ENCODE peak calls at places on chromosomes 13 and 19, in eight cellular contexts. O is tibial nerve, Y is adrenal gland, F is transverse colon, H is stomach, Z is body of pancreas, I is prostate gland, S is uterus. N is an unnamed sample.
A peak's percentile ranks its signal among the peaks of the same experiment; 100 is the strongest.

GRCh38 chr13:44437356-44438233 is 64.0 kb downstream of the SERP2 start:
- DNase-seq in O (no peak), Y (no peak), F (no peak), H (no peak), Z (no peak), I (no peak), S (no peak), N (no peak)

GRCh38 chr19:43720936-43721335 is 5.1 kb downstream of the IRGC start:
- DNase-seq in O (no peak), Y (no peak), F (no peak), H (no peak), Z (no peak), I (no peak), S (no peak), N (no peak)

GRCh38 chr13:98484289-98485219 is 92.4 kb downstream of the STK24 start:
- DNase-seq in O (peak; percentile 50), Y (peak; percentile 91), F (peak; percentile 90), H (peak; percentile 85), Z (peak; percentile 93), I (peak; percentile 89), S (peak; percentile 77), N (peak; percentile 91)

GRCh38 chr13:76019421-76020044 is 383.4 kb downstream of the LMO7 start:
- DNase-seq in O (no peak), Y (peak; percentile 20), F (no peak), H (no peak), Z (no peak), I (no peak), S (no peak), N (no peak)

GRCh38 chr13:48222358-48223015 is 10.5 kb upstream of the ITM2B start:
- DNase-seq in O (peak; percentile 65), Y (peak; percentile 36), F (peak; percentile 19), H (no peak), Z (no peak), I (no peak), S (peak; percentile 62), N (no peak)

GRCh38 chr19:9939301-9939913 is 3.1 kb upstream of the OLFM2 start:
- DNase-seq in O (no peak), Y (no peak), F (no peak), H (no peak), Z (no peak), I (no peak), S (no peak), N (no peak)

GRCh38 chr19:7272856-7273578 is 21.2 kb downstream of the INSR start:
- DNase-seq in O (no peak), Y (no peak), F (no peak), H (no peak), Z (no peak), I (no peak), S (no peak), N (no peak)

GRCh38 chr13:25493930-25494707 is 122.3 kb downstream of the ATP8A2 start:
- DNase-seq in O (no peak), Y (no peak), F (no peak), H (no peak), Z (no peak), I (no peak), S (no peak), N (no peak)

GRCh38 chr13:94178625-94179244 is 300.7 kb downstream of the DCT start:
- DNase-seq in O (no peak), Y (no peak), F (no peak), H (no peak), Z (no peak), I (peak; percentile 39), S (no peak), N (no peak)

GRCh38 chr19:16714702-16715294 is 4.8 kb upstream of the NWD1 start:
- DNase-seq in O (peak; percentile 54), Y (peak; percentile 51), F (peak; percentile 72), H (peak; percentile 64), Z (peak; percentile 49), I (peak; percentile 46), S (no peak), N (no peak)

GRCh38 chr19:31214086-31214485 is 135.2 kb downstream of the TSHZ3 start:
- DNase-seq in O (peak; percentile 27), Y (peak; percentile 63), F (peak; percentile 69), H (peak; percentile 63), Z (peak; percentile 40), I (peak; percentile 38), S (peak; percentile 49), N (peak; percentile 85)

GRCh38 chr19:10707440-10707839 is 6.2 kb downstream of the QTRT1 start:
- DNase-seq in O (no peak), Y (no peak), F (no peak), H (no peak), Z (no peak), I (no peak), S (no peak), N (no peak)

GRCh38 chr19:16073481-16073880 is 2.8 kb upstream of the TPM4 start:
- DNase-seq in O (no peak), Y (no peak), F (peak; percentile 12), H (no peak), Z (no peak), I (no peak), S (no peak), N (no peak)

GRCh38 chr19:10780368-10780767 is 55.6 kb downstream of the TMED1 start:
- DNase-seq in O (peak; percentile 64), Y (peak; percentile 63), F (peak; percentile 42), H (no peak), Z (peak; percentile 40), I (no peak), S (peak; percentile 58), N (peak; percentile 63)

GRCh38 chr19:676343-677105 is at the start of gene FSTL3:
- DNase-seq in O (no peak), Y (peak; percentile 54), F (no peak), H (no peak), Z (no peak), I (no peak), S (peak; percentile 34), N (no peak)

GRCh38 chr19:41366089-41366488 is 2.1 kb upstream of the B9D2 start:
- DNase-seq in O (no peak), Y (no peak), F (no peak), H (no peak), Z (no peak), I (no peak), S (no peak), N (no peak)

GRCh38 chr19:10290876-10291553 is 1.3 kb downstream of the ICAM5 start:
- DNase-seq in O (no peak), Y (peak; percentile 45), F (peak; percentile 76), H (peak; percentile 48), Z (peak; percentile 47), I (no peak), S (peak; percentile 36), N (peak; percentile 94)

GRCh38 chr19:13135068-13136062 is 14.8 kb downstream of the STX10 start:
- DNase-seq in O (no peak), Y (no peak), F (no peak), H (no peak), Z (no peak), I (no peak), S (no peak), N (no peak)

GRCh38 chr19:51108805-51109146 is 567 bp upstream of the CTU1 start:
- DNase-seq in O (no peak), Y (no peak), F (no peak), H (no peak), Z (no peak), I (no peak), S (no peak), N (no peak)

GRCh38 chr19:46659151-46660007 is 1.6 kb downstream of the DACT3 start:
- DNase-seq in O (peak; percentile 33), Y (no peak), F (peak; percentile 31), H (no peak), Z (peak; percentile 10), I (no peak), S (peak; percentile 67), N (no peak)

GRCh38 chr13:99439850-99440604 is 61.2 kb upstream of the TM9SF2 start:
- DNase-seq in O (no peak), Y (no peak), F (no peak), H (no peak), Z (no peak), I (no peak), S (no peak), N (no peak)

DNA sequence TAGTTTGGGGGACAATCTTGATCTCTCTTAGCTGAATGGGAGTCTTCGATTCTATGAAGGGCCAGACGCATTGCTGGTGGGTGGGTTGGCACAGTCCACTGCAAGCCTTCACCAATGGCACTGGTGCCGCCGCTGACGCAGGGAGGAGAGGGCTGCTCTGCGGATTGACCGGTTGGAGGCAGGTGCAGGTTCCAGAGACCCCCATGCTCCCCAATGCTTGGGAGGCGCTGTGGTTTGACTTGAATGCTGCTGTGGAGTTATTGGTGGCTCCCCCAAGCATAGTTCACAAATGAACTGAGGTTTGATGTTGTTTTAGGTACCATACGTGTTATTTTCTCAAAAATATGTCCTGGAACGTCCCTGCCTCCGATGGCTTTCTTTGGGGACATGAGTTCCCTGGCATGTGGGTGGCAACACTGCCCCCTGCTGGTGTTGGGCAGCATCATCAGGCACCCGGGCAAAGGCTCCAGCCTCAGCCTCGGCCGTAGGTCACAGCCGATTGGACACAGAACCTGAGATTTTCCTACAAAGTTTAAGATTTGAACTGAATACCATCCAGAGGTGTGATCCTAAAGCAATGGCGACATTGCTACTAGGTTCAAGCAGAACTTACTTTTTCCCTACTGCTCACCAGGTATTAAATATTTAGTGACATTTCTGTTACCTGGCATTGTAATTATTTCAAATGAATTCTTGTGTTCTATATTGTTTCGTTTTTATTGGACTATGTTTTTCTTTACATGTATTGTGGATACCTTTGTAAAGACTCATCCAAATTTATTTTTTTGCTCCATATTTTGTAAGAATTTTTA is 95.5 kb downstream of the ANKRD10 start:
- DNase-seq in O (peak; percentile 81), Y (peak; percentile 87), F (peak; percentile 84), H (peak; percentile 84), Z (peak; percentile 81), I (peak; percentile 67), S (peak; percentile 72), N (peak; percentile 95)
- H3K4me3 ChIP-seq in O (no peak overlapping the region), Y (no peak overlapping the region), F (no peak overlapping the region), H (no peak overlapping the region), Z (no peak overlapping the region), I (no peak overlapping the region), S (no peak overlapping the region), N (no peak overlapping the region)

GRCh38 chr19:18995804-18996241 is 37.5 kb downstream of the SUGP2 start:
- DNase-seq in O (no peak), Y (peak; percentile 63), F (peak; percentile 17), H (peak; percentile 35), Z (peak; percentile 60), I (peak; percentile 30), S (no peak), N (no peak)
- TF ChIP-seq CTCF in O (peak; percentile 10), Y (peak; percentile 27), F (no peak), H (no peak), Z (no peak), I (peak; percentile 56), S (no peak), N (no peak)

GRCh38 chr19:5680437-5681368 is at the start of the genes HSD11B1L and MICOS13:
- DNase-seq in O (peak; percentile 99), Y (peak; percentile 99), F (peak; percentile 99), H (peak; percentile 98), Z (peak; percentile 99), I (peak; percentile 99), S (peak; percentile 99), N (peak; percentile 99)
- TF ChIP-seq POLR2A in O (no peak), Y (peak; percentile 50), F (peak; percentile 43), H (no peak), Z (no peak), I (peak; percentile 55), S (peak; percentile 34), N (no peak)

DNA sequence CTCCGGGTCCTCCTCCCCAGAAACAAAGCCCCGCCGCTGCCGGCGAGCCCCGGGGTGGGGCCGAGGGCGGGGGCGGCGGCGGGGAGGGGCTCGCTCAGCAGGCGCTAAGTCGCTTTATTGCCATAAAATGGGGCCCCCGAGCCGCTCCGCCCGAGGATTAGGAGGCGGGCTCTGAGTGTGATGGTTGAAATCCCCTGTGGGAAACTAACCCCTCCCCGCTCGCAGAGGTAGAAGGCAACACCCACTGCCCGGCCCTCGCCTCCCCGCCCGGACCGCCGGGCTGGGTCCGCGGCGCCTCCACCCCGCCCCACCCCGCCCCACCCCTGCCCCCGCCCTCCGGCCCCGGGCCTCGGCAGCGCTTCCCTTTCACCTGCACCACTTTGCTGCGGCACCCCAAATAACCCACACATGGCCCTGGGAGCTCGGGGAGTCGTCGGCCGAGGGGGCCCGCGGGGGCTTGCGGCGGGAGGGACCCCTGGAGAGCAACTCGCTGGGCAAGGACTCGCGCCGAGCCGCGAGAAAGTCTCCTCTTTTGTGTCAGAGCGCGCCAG is at the start of gene KLF12:
- DNase-seq in O (peak; percentile 76), Y (peak; percentile 78), F (peak; percentile 92), H (peak; percentile 83), Z (peak; percentile 73), I (peak; percentile 72), S (peak; percentile 89), N (peak; percentile 95)
- H3K4me3 ChIP-seq in O (peak within 1 kb of the TSS; percentile 62), Y (peak within 1 kb of the TSS; percentile 97), F (peak within 1 kb of the TSS; percentile 64), H (peak within 1 kb of the TSS; percentile 90), Z (peak within 1 kb of the TSS; percentile 76), I (peak within 1 kb of the TSS; percentile 77), S (peak within 1 kb of the TSS; percentile 71), N (peak within 1 kb of the TSS; percentile 68)

N was measured in lower leg skin.